ENCODE peak calls at places on chromosomes 13 and 19, in ten cellular contexts. L is ureter; Z is stimulated activated CD8-positive, alpha-beta memory T cell treated with anti-CD3 and anti-CD28 coated beads, Interleukin-7, amount 100 ng/mL, for 1 hour; B is amniotic stem cell; N is endodermal cell; S is hepatocyte; P is nucleus accumbens; E is sciatic nerve; R is activated CD8-positive, alpha-beta memory T cell treated with anti-CD3 and anti-CD28 coated beads, Interleukin-2, amount 50 U/mL, for 4 hours; M is CD8-positive, alpha-beta memory T cell. T is an unnamed sample.
A peak's percentile ranks its signal among the peaks of the same experiment; 100 is the strongest.

GRCh38 chr13:100388923-100389322 is 199.7 kb downstream of the GGACT start:
- DNase-seq in L (no peak), P (no peak), B (no peak), R (no peak), S (no peak), Z (no peak), N (no peak), E (no peak), M (no peak), T (no peak)

GRCh38 chr13:99982021-99982740 is 597 bp downstream of the ZIC2 start:
- DNase-seq in N (no peak), P (no peak), E (no peak), M (no peak), Z (no peak), R (no peak), B (no peak), S (peak; percentile 44), L (no peak), T (peak; percentile 50)

GRCh38 chr19:18060472-18060871 is 26.3 kb downstream of the IL12RB1 start:
- DNase-seq in M (no peak), R (no peak), S (no peak), E (no peak), N (peak; percentile 57), Z (no peak), L (no peak), B (no peak), P (no peak), T (peak; percentile 41)

GRCh38 chr13:51861728-51862300 is at the start of gene CCDC70:
- DNase-seq in P (no peak), Z (no peak), E (no peak), B (no peak), N (no peak), S (no peak), R (no peak), L (no peak), M (no peak), T (no peak)

GRCh38 chr19:19335408-19336158 is 15.0 kb downstream of the MAU2 start:
- DNase-seq in B (no peak), R (no peak), E (no peak), P (no peak), Z (no peak), N (no peak), L (no peak), M (no peak), S (no peak), T (no peak)

GRCh38 chr13:77928909-77929308 is 10.3 kb upstream of the EDNRB start:
- DNase-seq in B (no peak), Z (no peak), S (no peak), L (no peak), R (no peak), E (no peak), M (no peak), N (no peak), P (no peak), T (no peak)

GRCh38 chr19:16319466-16319865 is 5.2 kb upstream of the KLF2 start:
- DNase-seq in P (no peak), L (no peak), R (peak; percentile 30), E (no peak), B (no peak), N (no peak), S (no peak), M (peak; percentile 33), Z (no peak), T (no peak)

GRCh38 chr13:29991343-29991742 is 140.9 kb upstream of the UBL3 start:
- DNase-seq in P (no peak), M (no peak), Z (no peak), L (no peak), B (peak; percentile 32), R (no peak), E (no peak), N (no peak), S (no peak), T (no peak)

GRCh38 chr13:99959538-99960230 is 11.9 kb downstream of the ZIC5 start:
- DNase-seq in M (no peak), Z (no peak), P (no peak), R (no peak), S (no peak), L (no peak), B (no peak), E (peak; percentile 52), N (peak; percentile 81), T (peak; percentile 69)

GRCh38 chr13:38518328-38518727 is 168.5 kb upstream of the FREM2 start:
- DNase-seq in N (no peak), P (no peak), R (no peak), Z (no peak), E (no peak), M (no peak), B (no peak), L (no peak), S (no peak), T (no peak)

GRCh38 chr19:50837300-50837699 is 3.9 kb upstream of the KLK15 start:
- DNase-seq in N (no peak), Z (no peak), M (no peak), P (no peak), E (no peak), L (no peak), R (no peak), B (no peak), S (no peak), T (no peak)

GRCh38 chr19:38862321-38863059 is 12.7 kb upstream of the HNRNPL start:
- DNase-seq in E (no peak), Z (no peak), P (no peak), N (no peak), L (peak; percentile 74), M (no peak), B (no peak), R (no peak), S (peak; percentile 78), T (no peak)

GRCh38 chr13:32476021-32476731 is 48.2 kb upstream of the N4BP2L1 start:
- DNase-seq in E (no peak), Z (no peak), L (no peak), N (no peak), M (no peak), B (no peak), P (no peak), R (no peak), S (no peak), T (no peak)